ENCODE peak calls at places on chromosomes 6 and 20, in four cellular contexts. One of them, this sample, is unnamed.

GRCh38 chr6:38284772-38285406 is 354.8 kb downstream of the BTBD9 start:
- DNase-seq in CD4-positive, alpha-beta T cell: no peak
- DNase-seq in fibroblast of pulmonary artery: no peak
- DNase-seq in AG04449: no peak
- DNase-seq in this sample: no peak

GRCh38 chr20:24578605-24579004 is 109.2 kb downstream of the SYNDIG1 start:
- DNase-seq in CD4-positive, alpha-beta T cell: no peak
- DNase-seq in fibroblast of pulmonary artery: no peak
- DNase-seq in AG04449: no peak
- DNase-seq in this sample: no peak

GRCh38 chr6:167815296-167815980 is 11.3 kb upstream of the AFDN start:
- DNase-seq in CD4-positive, alpha-beta T cell: no peak
- DNase-seq in fibroblast of pulmonary artery: no peak
- DNase-seq in AG04449: no peak
- DNase-seq in this sample: no peak

GRCh38 chr20:48614593-48615274 is 213.1 kb downstream of the PREX1 start:
- DNase-seq in CD4-positive, alpha-beta T cell: no peak
- DNase-seq in fibroblast of pulmonary artery: no peak
- DNase-seq in AG04449: no peak
- DNase-seq in this sample: no peak

GRCh38 chr6:28543671-28544131 is 18.0 kb downstream of the GPX5 start:
- DNase-seq in CD4-positive, alpha-beta T cell: peak
- DNase-seq in fibroblast of pulmonary artery: peak
- DNase-seq in AG04449: no peak
- DNase-seq in this sample: peak

GRCh38 chr20:25083773-25084615 is 2.1 kb upstream of the VSX1 start:
- DNase-seq in CD4-positive, alpha-beta T cell: no peak
- DNase-seq in fibroblast of pulmonary artery: no peak
- DNase-seq in AG04449: no peak
- DNase-seq in this sample: peak

GRCh38 chr20:953742-954141 is 37.6 kb upstream of the ANGPT4 start:
- DNase-seq in CD4-positive, alpha-beta T cell: no peak
- DNase-seq in fibroblast of pulmonary artery: no peak
- DNase-seq in AG04449: no peak
- DNase-seq in this sample: no peak

GRCh38 chr6:113489946-113490345 is 367.2 kb upstream of the MARCKS start:
- DNase-seq in CD4-positive, alpha-beta T cell: no peak
- DNase-seq in fibroblast of pulmonary artery: no peak
- DNase-seq in AG04449: no peak
- DNase-seq in this sample: no peak

GRCh38 chr20:24469116-24470030 is at the start of gene SYNDIG1:
- DNase-seq in CD4-positive, alpha-beta T cell: no peak
- DNase-seq in fibroblast of pulmonary artery: no peak
- DNase-seq in AG04449: no peak
- DNase-seq in this sample: no peak

GRCh38 chr20:12644481-12644880 is 364.3 kb upstream of the SPTLC3 start:
- DNase-seq in CD4-positive, alpha-beta T cell: no peak
- DNase-seq in fibroblast of pulmonary artery: no peak
- DNase-seq in AG04449: no peak
- DNase-seq in this sample: no peak

GRCh38 chr6:13406051-13406477 is 77.7 kb upstream of the TBC1D7 start:
- DNase-seq in CD4-positive, alpha-beta T cell: no peak
- DNase-seq in fibroblast of pulmonary artery: no peak
- DNase-seq in AG04449: no peak
- DNase-seq in this sample: no peak

GRCh38 chr6:36536873-36537547 is 10.3 kb downstream of the STK38 start:
- DNase-seq in CD4-positive, alpha-beta T cell: no peak
- DNase-seq in fibroblast of pulmonary artery: no peak
- DNase-seq in AG04449: no peak
- DNase-seq in this sample: no peak

GRCh38 chr6:19311786-19312185 is 525.4 kb upstream of the ID4 start:
- DNase-seq in CD4-positive, alpha-beta T cell: no peak
- DNase-seq in fibroblast of pulmonary artery: no peak
- DNase-seq in AG04449: no peak
- DNase-seq in this sample: no peak

GRCh38 chr6:15623282-15624116 is 39.3 kb downstream of the DTNBP1 start:
- DNase-seq in CD4-positive, alpha-beta T cell: no peak
- DNase-seq in fibroblast of pulmonary artery: peak
- DNase-seq in AG04449: no peak
- DNase-seq in this sample: peak

GRCh38 chr20:60060593-60060992 is 102.4 kb downstream of the CDH26 start:
- DNase-seq in CD4-positive, alpha-beta T cell: no peak
- DNase-seq in fibroblast of pulmonary artery: no peak
- DNase-seq in AG04449: no peak
- DNase-seq in this sample: no peak

GRCh38 chr6:150078788-150079187 is 9.9 kb upstream of the ULBP3 start:
- DNase-seq in CD4-positive, alpha-beta T cell: no peak
- DNase-seq in fibroblast of pulmonary artery: peak
- DNase-seq in AG04449: no peak
- DNase-seq in this sample: no peak

GRCh38 chr6:84777888-84778287 is 13.5 kb upstream of the TBX18 start:
- DNase-seq in CD4-positive, alpha-beta T cell: no peak
- DNase-seq in fibroblast of pulmonary artery: no peak
- DNase-seq in AG04449: no peak
- DNase-seq in this sample: no peak

GRCh38 chr20:5001174-5002076 is at the start of gene SLC23A2:
- DNase-seq in CD4-positive, alpha-beta T cell: peak
- DNase-seq in fibroblast of pulmonary artery: no peak
- DNase-seq in AG04449: no peak
- DNase-seq in this sample: peak

GRCh38 chr20:62975812-62976413 is 23.4 kb downstream of the SLC17A9 start:
- DNase-seq in CD4-positive, alpha-beta T cell: no peak
- DNase-seq in fibroblast of pulmonary artery: no peak
- DNase-seq in AG04449: no peak
- DNase-seq in this sample: no peak

GRCh38 chr6:130132286-130132701 is 90.5 kb downstream of the SAMD3 start:
- DNase-seq in CD4-positive, alpha-beta T cell: peak
- DNase-seq in fibroblast of pulmonary artery: no peak
- DNase-seq in AG04449: no peak
- DNase-seq in this sample: peak

GRCh38 chr6:33314943-33315752 is 1.3 kb upstream of the TAPBP start:
- DNase-seq in CD4-positive, alpha-beta T cell: no peak
- DNase-seq in fibroblast of pulmonary artery: no peak
- DNase-seq in AG04449: no peak
- DNase-seq in this sample: peak

GRCh38 chr20:51402201-51402600 is 140.3 kb downstream of the NFATC2 start:
- DNase-seq in CD4-positive, alpha-beta T cell: no peak
- DNase-seq in fibroblast of pulmonary artery: no peak
- DNase-seq in AG04449: no peak
- DNase-seq in this sample: no peak

GRCh38 chr6:26225848-26226590 is 138.8 kb downstream of the HFE start:
- DNase-seq in CD4-positive, alpha-beta T cell: no peak
- DNase-seq in fibroblast of pulmonary artery: no peak
- DNase-seq in AG04449: no peak
- DNase-seq in this sample: no peak

GRCh38 chr20:2279245-2279779 is 16.5 kb upstream of the TGM3 start:
- DNase-seq in CD4-positive, alpha-beta T cell: no peak
- DNase-seq in fibroblast of pulmonary artery: no peak
- DNase-seq in AG04449: no peak
- DNase-seq in this sample: no peak

GRCh38 chr20:40865095-40865494 is 163.5 kb upstream of the TOP1 start:
- DNase-seq in CD4-positive, alpha-beta T cell: no peak
- DNase-seq in fibroblast of pulmonary artery: no peak
- DNase-seq in AG04449: no peak
- DNase-seq in this sample: no peak

GRCh38 chr6:39777661-39778060 is 14.5 kb upstream of the DAAM2 start:
- DNase-seq in CD4-positive, alpha-beta T cell: no peak
- DNase-seq in fibroblast of pulmonary artery: no peak
- DNase-seq in AG04449: no peak
- DNase-seq in this sample: no peak

GRCh38 chr6:127737009-127737486 is 160.1 kb downstream of the C6orf58 start:
- DNase-seq in CD4-positive, alpha-beta T cell: no peak
- DNase-seq in fibroblast of pulmonary artery: peak
- DNase-seq in AG04449: peak
- DNase-seq in this sample: peak

GRCh38 chr6:136990754-136991153 is 54.0 kb downstream of the IL20RA start:
- DNase-seq in CD4-positive, alpha-beta T cell: no peak
- DNase-seq in fibroblast of pulmonary artery: no peak
- DNase-seq in AG04449: no peak
- DNase-seq in this sample: no peak